ENCODE peak calls at places on chromosomes 4 and X, in five cellular contexts. J is K562, G is GM12878, D is H1, S is HepG2. N is an unnamed sample.

GRCh38 chr4:17091104-17091503 is 192.7 kb upstream of the LDB2 start:
- DNase-seq in J (no peak), G (no peak), D (no peak), S (no peak), N (no peak)

GRCh38 chr4:32930700-32931099 is 2210.5 kb downstream of the PCDH7 start:
- DNase-seq in J (no peak), G (no peak), D (no peak), S (no peak), N (no peak)

GRCh38 chrX:40359593-40359992 is 221.2 kb upstream of the ATP6AP2 start:
- DNase-seq in J (no peak), G (no peak), D (no peak), S (no peak), N (no peak)

GRCh38 chrX:35622021-35622420 is 176.1 kb upstream of the MAGEB16 start:
- DNase-seq in J (no peak), G (no peak), D (no peak), S (no peak), N (no peak)

GRCh38 chrX:30892591-30892990 is 3.5 kb upstream of the TAB3 start:
- DNase-seq in J (no peak), G (no peak), D (no peak), S (no peak), N (peak)

GRCh38 chr4:174578366-174578765 is 56.1 kb upstream of the HPGD start:
- DNase-seq in J (no peak), G (no peak), D (no peak), S (no peak), N (no peak)

GRCh38 chr4:35925806-35926205 is 318.5 kb downstream of the ARAP2 start:
- DNase-seq in J (no peak), G (no peak), D (no peak), S (no peak), N (no peak)

GRCh38 chrX:101206471-101206870 is 13.1 kb upstream of the DRP2 start:
- DNase-seq in J (peak), G (no peak), D (no peak), S (peak), N (peak)

GRCh38 chr4:113278324-113278934 is 229.0 kb downstream of the ANK2 start:
- DNase-seq in J (peak), G (peak), D (peak), S (peak), N (peak)

GRCh38 chr4:186810613-186811150 is 87.0 kb upstream of the FAT1 start:
- DNase-seq in J (no peak), G (no peak), D (no peak), S (no peak), N (no peak)

GRCh38 chr4:154208424-154208823 is 283.2 kb downstream of the DCHS2 start:
- DNase-seq in J (peak), G (no peak), D (no peak), S (no peak), N (peak)

GRCh38 chrX:41922125-41922521 is 1.2 kb downstream of the CASK start:
- DNase-seq in J (no peak), G (no peak), D (no peak), S (no peak), N (no peak)

GRCh38 chr4:168711197-168712120 is 214.6 kb downstream of the PALLD start:
- DNase-seq in J (no peak), G (no peak), D (no peak), S (no peak), N (no peak)

GRCh38 chr4:31015123-31015522 is 295.0 kb downstream of the PCDH7 start:
- DNase-seq in J (no peak), G (no peak), D (no peak), S (no peak), N (no peak)

GRCh38 chr4:108834787-108835384 is 72.0 kb upstream of the ETNPPL start:
- DNase-seq in J (no peak), G (no peak), D (no peak), S (peak), N (peak)

GRCh38 chr4:47372561-47372960 is 90.9 kb downstream of the COMMD8 start:
- DNase-seq in J (no peak), G (no peak), D (no peak), S (no peak), N (no peak)

GRCh38 chrX:34805951-34806350 is 136.6 kb upstream of the FAM47B start:
- DNase-seq in J (no peak), G (no peak), D (no peak), S (no peak), N (no peak)

GRCh38 chr4:4866833-4867744 is 7.6 kb downstream of the MSX1 start:
- DNase-seq in J (peak), G (no peak), D (peak), S (no peak), N (no peak)

GRCh38 chr4:20532096-20532495 is 168.2 kb upstream of the PACRGL start:
- DNase-seq in J (no peak), G (no peak), D (no peak), S (no peak), N (no peak)

GRCh38 chrX:19576742-19577141 is 61.4 kb upstream of the MAP3K15 start:
- DNase-seq in J (no peak), G (no peak), D (no peak), S (no peak), N (no peak)

GRCh38 chr4:93103042-93103441 is 725.5 kb upstream of the ATOH1 start:
- DNase-seq in J (no peak), G (no peak), D (no peak), S (no peak), N (no peak)

GRCh38 chrX:40389555-40389954 is 191.2 kb upstream of the ATP6AP2 start:
- DNase-seq in J (no peak), G (no peak), D (no peak), S (no peak), N (no peak)

GRCh38 chr4:15667006-15667405 is 11.8 kb upstream of the FBXL5 start:
- DNase-seq in J (no peak), G (no peak), D (no peak), S (no peak), N (no peak)

GRCh38 chr4:138107023-138107422 is 135.1 kb downstream of the SLC7A11 start:
- DNase-seq in J (no peak), G (no peak), D (no peak), S (no peak), N (no peak)

DNA sequence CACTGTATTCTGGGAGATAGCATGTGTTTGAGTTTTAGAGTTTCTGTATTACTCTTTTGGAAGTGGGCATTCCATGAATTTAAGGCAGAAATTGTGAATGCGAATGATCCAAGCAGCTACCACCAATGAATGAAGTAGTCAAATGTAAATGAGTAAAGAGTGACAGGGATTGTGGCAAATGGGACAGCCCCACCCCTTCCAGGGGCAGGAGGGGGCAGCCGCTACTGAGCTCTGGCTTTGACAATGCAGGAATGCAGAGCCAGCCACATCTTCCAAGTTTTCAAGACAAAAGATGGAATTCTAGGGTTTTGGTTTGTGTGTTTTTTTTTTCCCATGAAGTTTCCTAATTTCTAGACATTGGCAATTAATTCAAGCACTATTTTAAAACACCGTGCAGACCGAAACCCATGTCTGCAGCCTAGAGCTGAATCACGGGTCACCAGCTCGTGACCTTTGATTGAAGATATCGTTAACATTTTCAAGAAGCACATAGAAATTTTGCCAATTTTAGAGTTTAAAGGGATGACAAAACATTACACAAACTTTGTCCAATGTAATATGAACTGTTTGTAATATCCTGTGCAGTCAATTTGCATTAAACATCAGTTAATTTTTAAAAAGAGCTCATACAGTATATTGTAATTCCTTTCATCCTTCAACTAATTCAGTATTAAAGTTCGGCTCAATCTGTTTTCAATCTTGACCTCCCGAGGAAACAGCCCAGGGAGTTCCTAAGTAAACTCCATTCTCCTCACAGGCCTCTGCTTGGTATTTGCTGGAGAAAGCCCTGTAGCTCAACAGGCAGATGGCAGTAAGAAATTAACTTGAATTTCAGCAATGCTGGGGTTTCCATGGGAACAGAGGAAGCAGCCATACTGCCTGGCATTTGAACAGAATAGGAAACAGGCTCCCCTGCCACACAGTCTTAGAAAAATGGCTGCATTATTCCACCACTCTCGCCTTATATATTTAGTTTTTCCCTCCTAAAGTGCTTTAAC is 83.4 kb downstream of the UCHL1 start:
- DNase-seq in J (no peak), G (no peak), D (no peak), S (no peak), N (no peak)
- TF ChIP-seq SRF in J (no peak), G (no peak), D (no peak), S (no peak), N (no peak)

GRCh38 chr4:85722806-85723205 is 247.9 kb downstream of the ARHGAP24 start:
- DNase-seq in J (no peak), G (no peak), D (no peak), S (no peak), N (no peak)

GRCh38 chr4:85724801-85725548 is 250.0 kb downstream of the ARHGAP24 start:
- DNase-seq in J (no peak), G (no peak), D (no peak), S (no peak), N (no peak)

GRCh38 chr4:85725727-85726170 is 250.8 kb downstream of the ARHGAP24 start:
- DNase-seq in J (peak), G (peak), D (no peak), S (no peak), N (no peak)

GRCh38 chr4:85728471-85728870 is 253.5 kb downstream of the ARHGAP24 start:
- DNase-seq in J (no peak), G (no peak), D (no peak), S (no peak), N (no peak)

DNA sequence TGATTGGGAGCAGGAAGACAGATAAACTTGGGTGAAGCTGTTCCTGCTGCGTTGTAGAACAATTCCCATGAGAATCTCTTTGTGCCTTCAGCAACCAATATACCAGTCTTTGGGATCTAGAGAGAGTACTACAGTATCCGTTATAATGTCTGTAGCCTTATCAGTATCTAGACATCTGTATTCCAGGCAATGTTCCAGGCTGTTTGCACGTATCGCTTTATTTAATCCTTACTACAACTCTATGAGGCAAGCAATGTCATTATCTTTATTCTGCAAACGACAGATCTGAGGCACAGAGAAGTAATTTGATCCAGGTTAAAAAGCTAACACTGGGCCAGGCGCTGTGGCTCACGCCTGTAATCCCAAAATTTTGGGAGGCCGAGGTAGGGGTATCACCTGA is 251.6 kb downstream of the ARHGAP24 start:
- DNase-seq in J (no peak), G (no peak), D (no peak), S (no peak), N (no peak)
- H3K27ac ChIP-seq in J (peak), G (no peak), D (no peak), S (no peak), N (no peak)

GRCh38 chr4:14023036-14023435 is 395.5 kb upstream of the BOD1L1 start:
- DNase-seq in J (no peak), G (no peak), D (no peak), S (no peak), N (no peak)

GRCh38 chr4:14025093-14025492 is 397.6 kb upstream of the BOD1L1 start:
- DNase-seq in J (no peak), G (no peak), D (no peak), S (no peak), N (no peak)

GRCh38 chr4:14023901-14024300 is 396.4 kb upstream of the BOD1L1 start:
- DNase-seq in J (no peak), G (no peak), D (no peak), S (no peak), N (no peak)

GRCh38 chr4:14025891-14026290 is 398.4 kb upstream of the BOD1L1 start:
- DNase-seq in J (no peak), G (no peak), D (no peak), S (no peak), N (no peak)

GRCh38 chr4:14022428-14022827 is 394.9 kb upstream of the BOD1L1 start:
- DNase-seq in J (no peak), G (no peak), D (no peak), S (no peak), N (no peak)
- TF ChIP-seq SRF in J (no peak), G (no peak), D (no peak), S (no peak), N (no peak)

DNA sequence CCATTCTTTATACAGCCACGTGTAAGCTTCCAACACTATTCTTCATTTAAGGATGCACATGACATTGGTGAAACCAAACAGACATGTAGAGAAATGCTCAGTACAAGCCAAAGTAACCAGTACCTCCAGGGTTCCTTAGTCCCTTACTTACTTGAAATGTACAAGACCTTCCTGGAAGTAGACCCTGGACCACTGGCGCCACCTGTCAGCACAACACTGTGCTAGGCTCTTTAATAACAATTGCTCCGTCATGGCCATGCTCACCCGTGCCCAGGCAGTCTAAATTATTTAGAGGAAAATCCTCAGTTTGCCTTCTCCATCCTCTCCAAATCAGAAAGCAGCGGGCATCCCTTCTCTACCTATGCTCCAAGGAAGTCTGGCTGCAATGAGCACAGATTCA is 52.7 kb downstream of the ADGRA3 start:
- DNase-seq in J (no peak), G (no peak), D (no peak), S (no peak), N (no peak)
- H3K27ac ChIP-seq in J (no peak), G (no peak), D (no peak), S (no peak), N (no peak)

DNA sequence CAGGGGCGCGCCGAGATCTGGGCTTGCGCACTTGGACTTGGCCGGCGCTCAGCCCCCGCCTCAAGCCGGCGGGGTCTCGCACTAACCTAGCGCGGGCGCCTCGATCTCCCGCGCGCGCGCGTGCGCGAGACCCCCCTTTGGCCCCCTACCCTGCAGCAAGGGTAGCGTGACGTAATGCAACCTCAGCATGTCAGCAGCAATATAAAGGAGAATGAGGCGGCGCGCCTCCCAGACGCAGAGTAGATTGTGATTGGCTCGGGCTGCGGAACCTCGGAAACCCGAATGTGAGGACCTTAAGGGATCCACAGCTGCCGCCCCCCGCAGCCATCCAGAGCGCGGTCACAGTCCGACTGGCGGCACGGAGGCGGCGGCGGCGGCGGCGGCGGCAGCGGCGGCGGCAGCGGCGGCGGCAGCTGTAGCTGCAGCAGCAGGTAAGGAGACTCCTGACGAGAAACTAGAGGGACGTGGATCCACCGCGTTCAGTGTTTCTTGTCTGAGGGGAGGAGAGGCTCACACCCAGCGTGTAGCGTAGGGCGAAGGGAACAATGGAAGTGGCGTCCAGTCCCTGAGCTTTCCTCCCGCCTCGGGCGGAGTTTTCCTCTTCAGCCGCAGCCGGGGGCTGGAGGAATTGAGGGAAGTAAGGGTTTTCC is at the start of the genes SATL1 and ZNF711:
- DNase-seq in J (peak), G (no peak), D (peak), S (peak), N (peak)
- TF ChIP-seq SRF in J (no peak), G (no peak), D (no peak), S (no peak), N (no peak)

DNA sequence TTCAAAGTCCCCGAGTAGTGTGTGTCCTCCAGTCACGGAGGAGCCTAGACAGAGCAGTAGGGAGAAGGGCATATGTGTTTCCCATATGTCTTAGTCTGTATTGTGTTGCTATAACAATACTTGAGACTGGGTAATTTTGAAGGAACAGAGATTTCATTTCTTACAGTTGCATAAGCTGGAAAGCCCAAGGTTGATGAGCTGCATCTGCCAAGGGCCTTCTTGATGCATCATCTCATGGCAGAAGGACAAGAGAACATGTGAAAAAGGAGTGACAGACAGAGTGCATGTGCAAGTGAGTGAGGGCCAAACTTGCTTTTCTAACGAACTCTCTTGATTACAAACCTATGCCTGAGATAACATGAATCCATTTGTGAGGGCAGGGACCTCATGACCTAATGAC is 243.4 kb downstream of the ARHGAP10 start:
- DNase-seq in J (no peak), G (no peak), D (no peak), S (no peak), N (no peak)
- H3K27ac ChIP-seq in J (no peak), G (no peak), D (no peak), S (no peak), N (no peak)

GRCh38 chr4:25177147-25177546 is 16.9 kb upstream of the SEPSECS start:
- DNase-seq in J (no peak), G (no peak), D (no peak), S (no peak), N (no peak)

GRCh38 chr4:25182941-25183340 is 22.7 kb upstream of the SEPSECS start:
- DNase-seq in J (no peak), G (no peak), D (no peak), S (no peak), N (no peak)

GRCh38 chr4:25180524-25181131 is 20.4 kb upstream of the SEPSECS start:
- DNase-seq in J (peak), G (no peak), D (no peak), S (peak), N (peak)

GRCh38 chr4:25174674-25175073 is 14.4 kb upstream of the SEPSECS start:
- DNase-seq in J (no peak), G (no peak), D (no peak), S (no peak), N (no peak)

DNA sequence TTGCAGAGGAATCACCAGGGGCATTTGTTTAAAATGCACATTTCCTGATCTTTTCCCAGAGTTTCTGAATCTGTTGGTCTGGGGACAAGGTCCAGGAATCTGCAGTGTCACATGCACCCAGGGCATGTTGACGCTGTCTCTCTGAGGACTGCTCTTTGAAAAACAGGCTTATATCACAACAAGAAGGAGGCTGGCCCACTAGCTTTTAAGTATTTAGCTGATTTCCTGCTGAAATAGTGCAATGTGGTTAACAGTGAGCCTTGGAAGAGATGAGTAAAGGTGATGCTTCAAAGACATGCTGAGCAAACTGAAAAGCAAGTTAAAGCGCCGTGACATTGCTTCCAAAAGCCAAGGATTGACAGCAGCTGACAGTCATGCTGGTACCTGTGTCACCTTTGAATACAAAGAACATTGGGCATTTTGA is 18.6 kb upstream of the SEPSECS start:
- DNase-seq in J (no peak), G (no peak), D (no peak), S (peak), N (no peak)
- TF ChIP-seq SRF in J (no peak), G (no peak), D (no peak), S (no peak), N (no peak)

GRCh38 chrX:65688403-65688881 is 21.0 kb downstream of the MSN start:
- DNase-seq in J (no peak), G (peak), D (no peak), S (no peak), N (no peak)
- H3K27ac ChIP-seq in J (no peak), G (peak), D (no peak), S (no peak), N (no peak)

GRCh38 chrX:10414872-10415703 is 205.3 kb downstream of the MID1 start:
- DNase-seq in J (no peak), G (no peak), D (no peak), S (no peak), N (no peak)
- TF ChIP-seq SRF in J (no peak), G (no peak), D (no peak), S (no peak), N (no peak)

N was measured in HCT116.